ENCODE peak calls at places on chromosomes 12 and 14, in eight cellular contexts. One of them, this sample, is unnamed.

GRCh38 chr12:46752396-46752795 is 73.4 kb downstream of the SLC38A4 start:
- DNase-seq in PC-3: peak
- DNase-seq in prostate gland: no peak
- DNase-seq in fibroblast of villous mesenchyme: peak
- DNase-seq in H9: no peak
- DNase-seq in HFFc6: no peak
- DNase-seq in AG10803: no peak
- DNase-seq in activated B cell treated with CpG ODN at 0.5 μM for 24 hours: no peak
- DNase-seq in this sample: no peak

GRCh38 chr14:97719043-97719442 is 921.9 kb downstream of the VRK1 start:
- DNase-seq in fibroblast of villous mesenchyme: no peak
- DNase-seq in PC-3: no peak
- DNase-seq in H9: no peak
- DNase-seq in prostate gland: no peak
- DNase-seq in HFFc6: no peak
- DNase-seq in activated B cell treated with CpG ODN at 0.5 μM for 24 hours: no peak
- DNase-seq in AG10803: no peak
- DNase-seq in this sample: no peak

GRCh38 chr14:89849931-89850330 is 104.6 kb downstream of the EFCAB11 start:
- DNase-seq in AG10803: peak
- DNase-seq in HFFc6: peak
- DNase-seq in prostate gland: no peak
- DNase-seq in H9: no peak
- DNase-seq in activated B cell treated with CpG ODN at 0.5 μM for 24 hours: no peak
- DNase-seq in PC-3: no peak
- DNase-seq in fibroblast of villous mesenchyme: peak
- DNase-seq in this sample: no peak

GRCh38 chr12:28463396-28463795 is 273.1 kb downstream of the CCDC91 start:
- DNase-seq in prostate gland: no peak
- DNase-seq in PC-3: peak
- DNase-seq in HFFc6: no peak
- DNase-seq in activated B cell treated with CpG ODN at 0.5 μM for 24 hours: no peak
- DNase-seq in AG10803: no peak
- DNase-seq in H9: no peak
- DNase-seq in fibroblast of villous mesenchyme: no peak
- DNase-seq in this sample: no peak

GRCh38 chr14:52835122-52835903 is 43.9 kb upstream of the GNPNAT1 start:
- DNase-seq in prostate gland: no peak
- DNase-seq in AG10803: peak
- DNase-seq in fibroblast of villous mesenchyme: peak
- DNase-seq in H9: peak
- DNase-seq in PC-3: peak
- DNase-seq in HFFc6: peak
- DNase-seq in activated B cell treated with CpG ODN at 0.5 μM for 24 hours: no peak
- DNase-seq in this sample: no peak

GRCh38 chr12:120783197-120783596 is 57.6 kb downstream of the ACADS start:
- DNase-seq in fibroblast of villous mesenchyme: peak
- DNase-seq in activated B cell treated with CpG ODN at 0.5 μM for 24 hours: no peak
- DNase-seq in AG10803: peak
- DNase-seq in H9: no peak
- DNase-seq in PC-3: peak
- DNase-seq in prostate gland: no peak
- DNase-seq in HFFc6: peak
- DNase-seq in this sample: no peak

GRCh38 chr12:89571481-89572190 is 45.8 kb upstream of the POC1B start:
- DNase-seq in fibroblast of villous mesenchyme: peak
- DNase-seq in HFFc6: peak
- DNase-seq in prostate gland: no peak
- DNase-seq in activated B cell treated with CpG ODN at 0.5 μM for 24 hours: no peak
- DNase-seq in AG10803: peak
- DNase-seq in PC-3: no peak
- DNase-seq in H9: no peak
- DNase-seq in this sample: no peak

GRCh38 chr12:65728913-65729793 is 95.1 kb upstream of the HMGA2 start:
- DNase-seq in H9: peak
- DNase-seq in fibroblast of villous mesenchyme: peak
- DNase-seq in activated B cell treated with CpG ODN at 0.5 μM for 24 hours: no peak
- DNase-seq in AG10803: peak
- DNase-seq in PC-3: no peak
- DNase-seq in prostate gland: no peak
- DNase-seq in HFFc6: no peak
- DNase-seq in this sample: no peak

GRCh38 chr14:90632451-90632850 is 183.8 kb downstream of the TTC7B start:
- DNase-seq in fibroblast of villous mesenchyme: peak
- DNase-seq in H9: no peak
- DNase-seq in AG10803: no peak
- DNase-seq in activated B cell treated with CpG ODN at 0.5 μM for 24 hours: no peak
- DNase-seq in prostate gland: no peak
- DNase-seq in HFFc6: no peak
- DNase-seq in PC-3: no peak
- DNase-seq in this sample: no peak

GRCh38 chr14:47442206-47442605 is 233.2 kb downstream of the MDGA2 start:
- DNase-seq in prostate gland: no peak
- DNase-seq in HFFc6: no peak
- DNase-seq in H9: peak
- DNase-seq in AG10803: no peak
- DNase-seq in activated B cell treated with CpG ODN at 0.5 μM for 24 hours: no peak
- DNase-seq in PC-3: peak
- DNase-seq in fibroblast of villous mesenchyme: no peak
- DNase-seq in this sample: no peak

GRCh38 chr14:40417777-40418401 is 985.7 kb upstream of the FBXO33 start:
- DNase-seq in prostate gland: no peak
- DNase-seq in activated B cell treated with CpG ODN at 0.5 μM for 24 hours: no peak
- DNase-seq in PC-3: peak
- DNase-seq in HFFc6: no peak
- DNase-seq in fibroblast of villous mesenchyme: no peak
- DNase-seq in AG10803: no peak
- DNase-seq in H9: peak
- DNase-seq in this sample: no peak

GRCh38 chr12:73991138-73991537 is 546.5 kb upstream of the ATXN7L3B start:
- DNase-seq in H9: no peak
- DNase-seq in HFFc6: no peak
- DNase-seq in fibroblast of villous mesenchyme: no peak
- DNase-seq in activated B cell treated with CpG ODN at 0.5 μM for 24 hours: no peak
- DNase-seq in prostate gland: no peak
- DNase-seq in PC-3: no peak
- DNase-seq in AG10803: no peak
- DNase-seq in this sample: no peak

GRCh38 chr12:50845021-50845647 is 2.4 kb downstream of the TMPRSS12 start:
- DNase-seq in HFFc6: no peak
- DNase-seq in fibroblast of villous mesenchyme: no peak
- DNase-seq in H9: no peak
- DNase-seq in activated B cell treated with CpG ODN at 0.5 μM for 24 hours: no peak
- DNase-seq in AG10803: no peak
- DNase-seq in prostate gland: no peak
- DNase-seq in PC-3: peak
- DNase-seq in this sample: no peak

GRCh38 chr14:67622675-67623074 is 3.0 kb downstream of the ARG2 start:
- DNase-seq in prostate gland: peak
- DNase-seq in fibroblast of villous mesenchyme: peak
- DNase-seq in AG10803: peak
- DNase-seq in activated B cell treated with CpG ODN at 0.5 μM for 24 hours: no peak
- DNase-seq in HFFc6: peak
- DNase-seq in PC-3: peak
- DNase-seq in H9: peak
- DNase-seq in this sample: no peak

GRCh38 chr12:77253321-77253720 is 188.0 kb upstream of the E2F7 start:
- DNase-seq in H9: no peak
- DNase-seq in fibroblast of villous mesenchyme: no peak
- DNase-seq in AG10803: no peak
- DNase-seq in activated B cell treated with CpG ODN at 0.5 μM for 24 hours: no peak
- DNase-seq in PC-3: no peak
- DNase-seq in HFFc6: no peak
- DNase-seq in prostate gland: no peak
- DNase-seq in this sample: no peak

GRCh38 chr14:68693926-68694325 is 98.9 kb downstream of the ZFP36L1 start:
- DNase-seq in activated B cell treated with CpG ODN at 0.5 μM for 24 hours: no peak
- DNase-seq in AG10803: no peak
- DNase-seq in prostate gland: no peak
- DNase-seq in HFFc6: no peak
- DNase-seq in fibroblast of villous mesenchyme: no peak
- DNase-seq in H9: no peak
- DNase-seq in PC-3: no peak
- DNase-seq in this sample: no peak

GRCh38 chr14:89912667-89913211 is 41.8 kb downstream of the EFCAB11 start:
- DNase-seq in AG10803: peak
- DNase-seq in H9: no peak
- DNase-seq in activated B cell treated with CpG ODN at 0.5 μM for 24 hours: no peak
- DNase-seq in PC-3: peak
- DNase-seq in fibroblast of villous mesenchyme: peak
- DNase-seq in HFFc6: peak
- DNase-seq in prostate gland: no peak
- DNase-seq in this sample: peak

GRCh38 chr12:53985900-53986685 is 1.1 kb downstream of the HOXC10 start:
- DNase-seq in H9: peak
- DNase-seq in PC-3: no peak
- DNase-seq in HFFc6: no peak
- DNase-seq in prostate gland: no peak
- DNase-seq in AG10803: peak
- DNase-seq in activated B cell treated with CpG ODN at 0.5 μM for 24 hours: no peak
- DNase-seq in fibroblast of villous mesenchyme: no peak
- DNase-seq in this sample: no peak

GRCh38 chr12:53983580-53984572 is 1.1 kb upstream of the HOXC10 start:
- DNase-seq in H9: no peak
- DNase-seq in PC-3: no peak
- DNase-seq in activated B cell treated with CpG ODN at 0.5 μM for 24 hours: no peak
- DNase-seq in fibroblast of villous mesenchyme: no peak
- DNase-seq in HFFc6: no peak
- DNase-seq in AG10803: peak
- DNase-seq in prostate gland: no peak
- DNase-seq in this sample: no peak

GRCh38 chr12:53985358-53985899 is 483 bp downstream of the HOXC10 start:
- DNase-seq in PC-3: no peak
- DNase-seq in AG10803: no peak
- DNase-seq in fibroblast of villous mesenchyme: no peak
- DNase-seq in HFFc6: no peak
- DNase-seq in prostate gland: no peak
- DNase-seq in activated B cell treated with CpG ODN at 0.5 μM for 24 hours: no peak
- DNase-seq in H9: peak
- DNase-seq in this sample: no peak

GRCh38 chr12:53986686-53987180 is 1.8 kb downstream of the HOXC10 start:
- DNase-seq in prostate gland: no peak
- DNase-seq in AG10803: no peak
- DNase-seq in fibroblast of villous mesenchyme: no peak
- DNase-seq in HFFc6: no peak
- DNase-seq in activated B cell treated with CpG ODN at 0.5 μM for 24 hours: no peak
- DNase-seq in PC-3: no peak
- DNase-seq in H9: no peak
- DNase-seq in this sample: no peak

GRCh38 chr12:53984901-53985357 is at the start of gene HOXC10:
- DNase-seq in AG10803: peak
- DNase-seq in HFFc6: peak
- DNase-seq in prostate gland: no peak
- DNase-seq in PC-3: peak
- DNase-seq in fibroblast of villous mesenchyme: peak
- DNase-seq in H9: peak
- DNase-seq in activated B cell treated with CpG ODN at 0.5 μM for 24 hours: no peak
- DNase-seq in this sample: peak
- TF ChIP-seq CTCF in AG10803: peak
- TF ChIP-seq CTCF in HFFc6: peak
- TF ChIP-seq CTCF in prostate gland: no peak
- TF ChIP-seq CTCF in PC-3: peak
- TF ChIP-seq CTCF in fibroblast of villous mesenchyme: peak
- TF ChIP-seq CTCF in H9: peak
- TF ChIP-seq CTCF in activated B cell treated with CpG ODN at 0.5 μM for 24 hours: no peak
- TF ChIP-seq CTCF in this sample: peak

GRCh38 chr14:105086833-105087307 is 21.6 kb upstream of the GPR132 start:
- DNase-seq in AG10803: peak
- DNase-seq in HFFc6: peak
- DNase-seq in PC-3: peak
- DNase-seq in fibroblast of villous mesenchyme: peak
- DNase-seq in prostate gland: peak
- DNase-seq in activated B cell treated with CpG ODN at 0.5 μM for 24 hours: peak
- DNase-seq in H9: peak
- DNase-seq in this sample: peak
- TF ChIP-seq CTCF in AG10803: peak
- TF ChIP-seq CTCF in HFFc6: peak
- TF ChIP-seq CTCF in PC-3: peak
- TF ChIP-seq CTCF in fibroblast of villous mesenchyme: peak
- TF ChIP-seq CTCF in prostate gland: peak
- TF ChIP-seq CTCF in activated B cell treated with CpG ODN at 0.5 μM for 24 hours: peak
- TF ChIP-seq CTCF in H9: peak
- TF ChIP-seq CTCF in this sample: peak

GRCh38 chr12:109899783-109900751 is at the start of gene TCHP:
- DNase-seq in prostate gland: peak
- DNase-seq in AG10803: peak
- DNase-seq in activated B cell treated with CpG ODN at 0.5 μM for 24 hours: peak
- DNase-seq in fibroblast of villous mesenchyme: peak
- DNase-seq in H9: peak
- DNase-seq in HFFc6: peak
- DNase-seq in PC-3: peak
- DNase-seq in this sample: peak
- TF ChIP-seq CTCF in prostate gland: peak
- TF ChIP-seq CTCF in AG10803: peak
- TF ChIP-seq CTCF in activated B cell treated with CpG ODN at 0.5 μM for 24 hours: no peak
- TF ChIP-seq CTCF in fibroblast of villous mesenchyme: peak
- TF ChIP-seq CTCF in H9: no peak
- TF ChIP-seq CTCF in HFFc6: peak
- TF ChIP-seq CTCF in PC-3: peak
- TF ChIP-seq CTCF in this sample: peak

GRCh38 chr14:31057035-31057434 is 30.9 kb upstream of the STRN3 start:
- DNase-seq in prostate gland: no peak
- DNase-seq in HFFc6: no peak
- DNase-seq in activated B cell treated with CpG ODN at 0.5 μM for 24 hours: no peak
- DNase-seq in fibroblast of villous mesenchyme: no peak
- DNase-seq in PC-3: peak
- DNase-seq in AG10803: no peak
- DNase-seq in H9: no peak
- DNase-seq in this sample: no peak

GRCh38 chr14:31060253-31060875 is 34.2 kb upstream of the STRN3 start:
- DNase-seq in prostate gland: no peak
- DNase-seq in PC-3: no peak
- DNase-seq in HFFc6: no peak
- DNase-seq in H9: no peak
- DNase-seq in AG10803: no peak
- DNase-seq in activated B cell treated with CpG ODN at 0.5 μM for 24 hours: no peak
- DNase-seq in fibroblast of villous mesenchyme: no peak
- DNase-seq in this sample: no peak

GRCh38 chr14:31059152-31059924 is 33.2 kb upstream of the STRN3 start:
- DNase-seq in PC-3: peak
- DNase-seq in fibroblast of villous mesenchyme: peak
- DNase-seq in prostate gland: no peak
- DNase-seq in H9: no peak
- DNase-seq in HFFc6: peak
- DNase-seq in activated B cell treated with CpG ODN at 0.5 μM for 24 hours: no peak
- DNase-seq in AG10803: peak
- DNase-seq in this sample: no peak

DNA sequence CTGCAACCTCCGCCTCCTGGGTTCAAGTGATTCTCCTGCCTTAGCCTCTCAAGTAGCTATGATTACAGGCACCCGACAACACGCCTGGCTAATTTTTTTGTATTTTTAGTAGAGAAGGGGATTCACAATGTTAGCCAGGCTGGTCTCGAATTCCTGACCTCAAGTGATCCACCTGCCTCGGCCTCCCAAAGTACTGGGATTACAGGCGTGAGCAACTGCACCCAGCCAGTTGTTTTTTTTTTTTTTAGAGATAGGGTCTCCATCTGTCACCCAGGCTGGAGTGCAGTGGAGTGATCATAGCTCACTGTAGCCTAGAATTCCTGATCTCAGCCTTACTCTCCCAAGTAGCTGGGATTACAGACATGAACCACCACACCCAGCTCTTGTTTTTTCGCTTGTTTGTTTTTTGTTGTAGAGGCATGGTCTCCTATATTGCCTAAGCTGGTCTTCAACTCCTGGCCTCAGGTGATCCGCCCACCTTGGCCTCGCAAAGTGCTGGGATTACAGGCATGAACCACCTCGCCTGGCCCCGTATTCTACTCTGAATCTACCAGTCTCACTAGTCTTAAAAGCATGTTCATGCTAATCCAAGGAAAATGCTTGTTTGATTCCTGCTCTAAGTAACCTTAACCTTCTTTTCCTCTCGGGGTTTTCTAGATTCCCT is 31.7 kb upstream of the STRN3 start:
- DNase-seq in AG10803: no peak
- DNase-seq in H9: no peak
- DNase-seq in PC-3: no peak
- DNase-seq in fibroblast of villous mesenchyme: no peak
- DNase-seq in prostate gland: no peak
- DNase-seq in activated B cell treated with CpG ODN at 0.5 μM for 24 hours: no peak
- DNase-seq in HFFc6: no peak
- DNase-seq in this sample: no peak
- TF ChIP-seq CTCF in AG10803: no peak
- TF ChIP-seq CTCF in H9: no peak
- TF ChIP-seq CTCF in PC-3: no peak
- TF ChIP-seq CTCF in fibroblast of villous mesenchyme: no peak
- TF ChIP-seq CTCF in prostate gland: no peak
- TF ChIP-seq CTCF in activated B cell treated with CpG ODN at 0.5 μM for 24 hours: no peak
- TF ChIP-seq CTCF in HFFc6: no peak
- TF ChIP-seq CTCF in this sample: no peak